ENCODE peak calls at places on chromosomes 12 and 14, in seven cellular contexts. One of them, this sample, is unnamed.

GRCh38 chr12:120252071-120252906 is 13.2 kb downstream of the PXN start:
- DNase-seq in cardiac fibroblast: no peak
- DNase-seq in activated B cell treated with CpG ODN at 0.5 μM for 24 hours: no peak
- DNase-seq in fibroblast of the aortic adventitia: no peak
- DNase-seq in lung: peak
- DNase-seq in AG04450: no peak
- DNase-seq in astrocyte of the cerebellum: no peak
- DNase-seq in this sample: no peak

GRCh38 chr14:55383541-55384140 is 28.0 kb downstream of the ATG14 start:
- DNase-seq in cardiac fibroblast: peak
- DNase-seq in activated B cell treated with CpG ODN at 0.5 μM for 24 hours: no peak
- DNase-seq in fibroblast of the aortic adventitia: no peak
- DNase-seq in lung: no peak
- DNase-seq in AG04450: no peak
- DNase-seq in astrocyte of the cerebellum: no peak
- DNase-seq in this sample: no peak

GRCh38 chr12:30928356-30929264 is 2.1 kb downstream of the TSPAN11 start:
- DNase-seq in cardiac fibroblast: no peak
- DNase-seq in activated B cell treated with CpG ODN at 0.5 μM for 24 hours: no peak
- DNase-seq in fibroblast of the aortic adventitia: no peak
- DNase-seq in lung: no peak
- DNase-seq in AG04450: no peak
- DNase-seq in astrocyte of the cerebellum: no peak
- DNase-seq in this sample: no peak

GRCh38 chr12:106226884-106227640 is 20.8 kb downstream of the CKAP4 start:
- DNase-seq in cardiac fibroblast: peak
- DNase-seq in activated B cell treated with CpG ODN at 0.5 μM for 24 hours: no peak
- DNase-seq in fibroblast of the aortic adventitia: peak
- DNase-seq in lung: no peak
- DNase-seq in AG04450: no peak
- DNase-seq in astrocyte of the cerebellum: peak
- DNase-seq in this sample: peak

GRCh38 chr12:89700191-89700810 is 8.3 kb downstream of the ATP2B1 start:
- DNase-seq in cardiac fibroblast: no peak
- DNase-seq in activated B cell treated with CpG ODN at 0.5 μM for 24 hours: no peak
- DNase-seq in fibroblast of the aortic adventitia: no peak
- DNase-seq in lung: no peak
- DNase-seq in AG04450: no peak
- DNase-seq in astrocyte of the cerebellum: no peak
- DNase-seq in this sample: no peak

GRCh38 chr12:31234053-31234835 is 91.7 kb downstream of the SINHCAF start:
- DNase-seq in cardiac fibroblast: no peak
- DNase-seq in activated B cell treated with CpG ODN at 0.5 μM for 24 hours: no peak
- DNase-seq in fibroblast of the aortic adventitia: no peak
- DNase-seq in lung: no peak
- DNase-seq in AG04450: no peak
- DNase-seq in astrocyte of the cerebellum: no peak
- DNase-seq in this sample: no peak

GRCh38 chr14:104512061-104512460 is 67.5 kb upstream of the C14orf180 start:
- DNase-seq in cardiac fibroblast: no peak
- DNase-seq in activated B cell treated with CpG ODN at 0.5 μM for 24 hours: no peak
- DNase-seq in fibroblast of the aortic adventitia: no peak
- DNase-seq in lung: no peak
- DNase-seq in AG04450: no peak
- DNase-seq in astrocyte of the cerebellum: no peak
- DNase-seq in this sample: no peak

GRCh38 chr12:31011336-31011735 is 62.3 kb upstream of the DDX11 start:
- DNase-seq in cardiac fibroblast: no peak
- DNase-seq in activated B cell treated with CpG ODN at 0.5 μM for 24 hours: no peak
- DNase-seq in fibroblast of the aortic adventitia: no peak
- DNase-seq in lung: no peak
- DNase-seq in AG04450: no peak
- DNase-seq in astrocyte of the cerebellum: no peak
- DNase-seq in this sample: no peak

GRCh38 chr12:43965899-43966298 is 130.0 kb downstream of the TMEM117 start:
- DNase-seq in cardiac fibroblast: no peak
- DNase-seq in activated B cell treated with CpG ODN at 0.5 μM for 24 hours: no peak
- DNase-seq in fibroblast of the aortic adventitia: no peak
- DNase-seq in lung: no peak
- DNase-seq in AG04450: no peak
- DNase-seq in astrocyte of the cerebellum: no peak
- DNase-seq in this sample: no peak

GRCh38 chr12:57755454-57756372 is 810 bp downstream of the MARCHF9 start:
- DNase-seq in cardiac fibroblast: no peak
- DNase-seq in activated B cell treated with CpG ODN at 0.5 μM for 24 hours: peak
- DNase-seq in fibroblast of the aortic adventitia: no peak
- DNase-seq in lung: no peak
- DNase-seq in AG04450: no peak
- DNase-seq in astrocyte of the cerebellum: no peak
- DNase-seq in this sample: no peak

GRCh38 chr12:51801027-51801426 is 47.5 kb downstream of the FIGNL2 start:
- DNase-seq in cardiac fibroblast: no peak
- DNase-seq in activated B cell treated with CpG ODN at 0.5 μM for 24 hours: no peak
- DNase-seq in fibroblast of the aortic adventitia: no peak
- DNase-seq in lung: no peak
- DNase-seq in AG04450: no peak
- DNase-seq in astrocyte of the cerebellum: no peak
- DNase-seq in this sample: no peak

GRCh38 chr12:38110026-38110699 is 206.4 kb upstream of the ALG10B start:
- DNase-seq in cardiac fibroblast: no peak
- DNase-seq in activated B cell treated with CpG ODN at 0.5 μM for 24 hours: no peak
- DNase-seq in fibroblast of the aortic adventitia: no peak
- DNase-seq in lung: no peak
- DNase-seq in AG04450: no peak
- DNase-seq in astrocyte of the cerebellum: no peak
- DNase-seq in this sample: no peak

GRCh38 chr12:123057505-123058265 is 77.2 kb downstream of the ARL6IP4 start:
- DNase-seq in cardiac fibroblast: no peak
- DNase-seq in activated B cell treated with CpG ODN at 0.5 μM for 24 hours: no peak
- DNase-seq in fibroblast of the aortic adventitia: no peak
- DNase-seq in lung: peak
- DNase-seq in AG04450: no peak
- DNase-seq in astrocyte of the cerebellum: no peak
- DNase-seq in this sample: no peak

GRCh38 chr14:40574780-40575179 is 1031.9 kb upstream of the LRFN5 start:
- DNase-seq in cardiac fibroblast: no peak
- DNase-seq in activated B cell treated with CpG ODN at 0.5 μM for 24 hours: no peak
- DNase-seq in fibroblast of the aortic adventitia: no peak
- DNase-seq in lung: no peak
- DNase-seq in AG04450: no peak
- DNase-seq in astrocyte of the cerebellum: no peak
- DNase-seq in this sample: no peak

DNA sequence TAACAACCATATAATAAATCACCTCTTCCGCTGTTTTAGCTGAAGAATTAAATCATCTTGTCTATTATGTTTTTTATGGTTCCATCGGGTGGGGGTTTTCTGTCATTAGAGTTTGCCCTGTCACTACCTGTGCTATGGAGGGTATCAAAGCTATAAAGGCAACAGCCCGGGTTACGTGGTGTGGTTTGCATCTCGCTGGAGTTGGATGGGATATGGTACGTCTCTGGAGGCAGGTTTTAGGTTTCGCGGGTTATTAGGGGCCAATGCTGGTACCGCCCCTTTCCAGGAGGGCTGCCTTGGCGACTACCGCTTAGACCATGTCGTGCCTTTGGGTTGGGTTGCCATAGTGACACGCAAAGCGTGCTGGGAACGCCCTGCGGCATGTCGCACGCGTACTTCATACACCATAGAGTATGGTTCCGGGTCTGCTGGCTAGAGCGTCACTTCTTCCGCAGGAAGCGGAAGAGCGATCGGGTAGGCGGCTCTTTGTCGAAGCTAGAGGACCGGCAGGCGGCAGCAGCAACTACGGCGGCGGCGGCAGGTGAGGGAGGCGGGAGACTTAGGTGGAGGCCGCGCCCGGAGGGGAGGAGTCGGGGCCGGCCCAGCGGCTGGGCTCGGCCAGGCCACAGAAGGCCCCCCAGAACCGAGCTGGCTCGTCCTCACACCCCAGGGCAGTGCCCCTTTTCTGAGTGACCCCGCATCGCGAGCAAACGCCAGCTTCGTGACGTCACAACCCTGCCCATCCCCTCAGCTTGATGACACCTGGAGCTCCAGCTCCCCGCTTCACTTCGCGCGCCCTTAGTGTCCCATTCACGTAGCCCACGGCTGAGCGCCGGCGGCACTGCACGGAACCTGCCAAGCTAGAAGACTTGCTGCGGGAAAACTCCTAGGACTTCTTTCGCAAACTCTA is at the start of gene ZC3H10:
- DNase-seq in cardiac fibroblast: peak
- DNase-seq in activated B cell treated with CpG ODN at 0.5 μM for 24 hours: peak
- DNase-seq in fibroblast of the aortic adventitia: peak
- DNase-seq in lung: peak
- DNase-seq in AG04450: peak
- DNase-seq in astrocyte of the cerebellum: peak
- DNase-seq in this sample: peak
- TF ChIP-seq CTCF in cardiac fibroblast: peak
- TF ChIP-seq CTCF in activated B cell treated with CpG ODN at 0.5 μM for 24 hours: no peak
- TF ChIP-seq CTCF in fibroblast of the aortic adventitia: peak
- TF ChIP-seq CTCF in lung: peak
- TF ChIP-seq CTCF in AG04450: peak
- TF ChIP-seq CTCF in astrocyte of the cerebellum: peak
- TF ChIP-seq CTCF in this sample: peak

GRCh38 chr12:125198647-125199046 is 133.4 kb downstream of the AACS start:
- DNase-seq in cardiac fibroblast: no peak
- DNase-seq in activated B cell treated with CpG ODN at 0.5 μM for 24 hours: no peak
- DNase-seq in fibroblast of the aortic adventitia: no peak
- DNase-seq in lung: no peak
- DNase-seq in AG04450: no peak
- DNase-seq in astrocyte of the cerebellum: no peak
- DNase-seq in this sample: no peak

GRCh38 chr12:125201940-125202339 is 136.7 kb downstream of the AACS start:
- DNase-seq in cardiac fibroblast: no peak
- DNase-seq in activated B cell treated with CpG ODN at 0.5 μM for 24 hours: no peak
- DNase-seq in fibroblast of the aortic adventitia: no peak
- DNase-seq in lung: no peak
- DNase-seq in AG04450: no peak
- DNase-seq in astrocyte of the cerebellum: no peak
- DNase-seq in this sample: no peak

GRCh38 chr12:125206757-125207156 is 141.5 kb downstream of the AACS start:
- DNase-seq in cardiac fibroblast: no peak
- DNase-seq in activated B cell treated with CpG ODN at 0.5 μM for 24 hours: no peak
- DNase-seq in fibroblast of the aortic adventitia: no peak
- DNase-seq in lung: no peak
- DNase-seq in AG04450: no peak
- DNase-seq in astrocyte of the cerebellum: no peak
- DNase-seq in this sample: no peak

GRCh38 chr12:125202421-125202820 is 137.2 kb downstream of the AACS start:
- DNase-seq in cardiac fibroblast: no peak
- DNase-seq in activated B cell treated with CpG ODN at 0.5 μM for 24 hours: no peak
- DNase-seq in fibroblast of the aortic adventitia: no peak
- DNase-seq in lung: no peak
- DNase-seq in AG04450: no peak
- DNase-seq in astrocyte of the cerebellum: no peak
- DNase-seq in this sample: no peak

GRCh38 chr12:125203145-125203765 is 138.0 kb downstream of the AACS start:
- DNase-seq in cardiac fibroblast: no peak
- DNase-seq in activated B cell treated with CpG ODN at 0.5 μM for 24 hours: no peak
- DNase-seq in fibroblast of the aortic adventitia: peak
- DNase-seq in lung: no peak
- DNase-seq in AG04450: no peak
- DNase-seq in astrocyte of the cerebellum: no peak
- DNase-seq in this sample: no peak
- TF ChIP-seq CTCF in cardiac fibroblast: peak
- TF ChIP-seq CTCF in activated B cell treated with CpG ODN at 0.5 μM for 24 hours: no peak
- TF ChIP-seq CTCF in fibroblast of the aortic adventitia: peak
- TF ChIP-seq CTCF in lung: no peak
- TF ChIP-seq CTCF in AG04450: peak
- TF ChIP-seq CTCF in astrocyte of the cerebellum: peak
- TF ChIP-seq CTCF in this sample: peak

GRCh38 chr12:11958216-11959091 is 112.3 kb upstream of the BCL2L14 start:
- DNase-seq in cardiac fibroblast: peak
- DNase-seq in activated B cell treated with CpG ODN at 0.5 μM for 24 hours: no peak
- DNase-seq in fibroblast of the aortic adventitia: peak
- DNase-seq in lung: no peak
- DNase-seq in AG04450: peak
- DNase-seq in astrocyte of the cerebellum: peak
- DNase-seq in this sample: no peak
- TF ChIP-seq CTCF in cardiac fibroblast: peak
- TF ChIP-seq CTCF in activated B cell treated with CpG ODN at 0.5 μM for 24 hours: no peak
- TF ChIP-seq CTCF in fibroblast of the aortic adventitia: no peak
- TF ChIP-seq CTCF in lung: no peak
- TF ChIP-seq CTCF in AG04450: no peak
- TF ChIP-seq CTCF in astrocyte of the cerebellum: peak
- TF ChIP-seq CTCF in this sample: no peak

DNA sequence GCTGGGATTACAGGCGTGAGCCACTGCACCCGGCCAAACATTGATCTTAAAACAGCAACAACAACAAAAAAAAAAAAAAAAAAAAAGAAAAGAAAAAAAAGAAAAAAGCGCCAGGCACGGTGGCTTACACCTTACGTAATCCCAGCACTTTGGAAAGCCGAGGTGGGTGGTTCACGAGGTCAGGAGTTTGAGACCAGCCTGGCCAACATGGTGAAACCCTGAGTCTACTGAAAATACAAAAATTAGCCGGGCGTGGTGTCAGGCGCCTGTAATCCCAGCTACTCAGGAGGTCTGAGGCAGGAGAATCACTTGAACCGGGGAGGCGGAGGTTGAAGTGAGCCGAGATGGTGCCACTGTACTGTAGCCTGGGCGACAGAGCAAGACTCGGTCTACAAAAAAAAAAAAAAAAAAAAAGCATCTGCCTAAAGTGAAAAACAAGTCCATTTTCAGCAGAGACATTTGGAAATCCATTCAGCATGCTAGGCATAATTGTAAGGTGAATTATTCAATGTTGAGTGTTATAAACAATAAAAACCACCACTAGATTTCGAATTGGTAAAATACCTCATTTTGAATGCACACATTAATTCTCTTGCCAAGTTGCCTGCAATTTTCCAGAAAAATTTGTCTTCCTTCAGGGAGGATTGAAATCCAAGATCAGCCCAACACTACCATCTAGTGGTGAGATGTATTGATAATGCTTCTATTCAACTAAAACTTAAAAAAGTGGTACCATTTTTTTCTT is 8.0 kb upstream of the CERS5 start:
- DNase-seq in cardiac fibroblast: peak
- DNase-seq in activated B cell treated with CpG ODN at 0.5 μM for 24 hours: no peak
- DNase-seq in fibroblast of the aortic adventitia: peak
- DNase-seq in lung: peak
- DNase-seq in AG04450: peak
- DNase-seq in astrocyte of the cerebellum: peak
- DNase-seq in this sample: peak
- TF ChIP-seq CTCF in cardiac fibroblast: peak
- TF ChIP-seq CTCF in activated B cell treated with CpG ODN at 0.5 μM for 24 hours: peak
- TF ChIP-seq CTCF in fibroblast of the aortic adventitia: peak
- TF ChIP-seq CTCF in lung: peak
- TF ChIP-seq CTCF in AG04450: peak
- TF ChIP-seq CTCF in astrocyte of the cerebellum: peak
- TF ChIP-seq CTCF in this sample: peak

DNA sequence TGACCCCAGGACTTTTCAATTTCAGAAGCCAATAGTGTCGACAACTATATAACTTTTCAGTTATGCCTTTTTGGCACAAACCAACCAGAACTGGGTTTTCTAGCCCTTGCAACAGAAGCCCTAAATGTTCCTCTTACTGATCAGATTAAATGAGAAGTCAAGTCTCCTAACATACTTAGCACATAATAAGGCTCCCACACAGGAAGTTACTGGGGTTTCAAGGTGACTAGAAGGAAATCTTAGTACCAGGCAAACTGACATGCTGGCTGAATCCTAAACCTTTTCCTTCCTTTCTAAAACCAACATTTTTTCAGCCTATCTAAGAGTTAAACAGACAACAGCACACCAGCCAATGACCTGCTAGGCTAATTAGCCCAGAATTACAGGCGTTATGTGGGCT is 755.5 kb downstream of the MED13L start:
- DNase-seq in cardiac fibroblast: no peak
- DNase-seq in activated B cell treated with CpG ODN at 0.5 μM for 24 hours: no peak
- DNase-seq in fibroblast of the aortic adventitia: no peak
- DNase-seq in lung: no peak
- DNase-seq in AG04450: no peak
- DNase-seq in astrocyte of the cerebellum: no peak
- DNase-seq in this sample: no peak
- TF ChIP-seq CTCF in cardiac fibroblast: no peak
- TF ChIP-seq CTCF in activated B cell treated with CpG ODN at 0.5 μM for 24 hours: no peak
- TF ChIP-seq CTCF in fibroblast of the aortic adventitia: no peak
- TF ChIP-seq CTCF in lung: no peak
- TF ChIP-seq CTCF in AG04450: no peak
- TF ChIP-seq CTCF in astrocyte of the cerebellum: no peak
- TF ChIP-seq CTCF in this sample: no peak

This sample was measured in D721Med.